ENCODE peak calls at places on chromosomes 4 and X, in eight cellular contexts. One of them, this sample, is unnamed.

GRCh38 chr4:77878176-77878575 is 15.5 kb downstream of the MRPL1 start:
- DNase-seq in pancreas: no peak
- DNase-seq in neural progenitor cell: no peak
- DNase-seq in body of pancreas: no peak
- DNase-seq in endodermal cell: no peak
- DNase-seq in mucosa of descending colon: no peak
- DNase-seq in foreskin keratinocyte: no peak
- DNase-seq in IMR-90: no peak
- DNase-seq in this sample: no peak

GRCh38 chrX:130658310-130658709 is 244.7 kb downstream of the ENOX2 start:
- DNase-seq in mucosa of descending colon: no peak
- DNase-seq in foreskin keratinocyte: no peak
- DNase-seq in neural progenitor cell: no peak
- DNase-seq in IMR-90: no peak
- DNase-seq in endodermal cell: no peak
- DNase-seq in body of pancreas: no peak
- DNase-seq in pancreas: no peak
- DNase-seq in this sample: no peak

GRCh38 chrX:129790146-129790545 is 10.4 kb downstream of the SASH3 start:
- DNase-seq in mucosa of descending colon: no peak
- DNase-seq in IMR-90: no peak
- DNase-seq in neural progenitor cell: no peak
- DNase-seq in pancreas: no peak
- DNase-seq in foreskin keratinocyte: no peak
- DNase-seq in body of pancreas: no peak
- DNase-seq in endodermal cell: no peak
- DNase-seq in this sample: no peak

GRCh38 chr4:42809419-42810084 is 83.0 kb upstream of the GRXCR1 start:
- DNase-seq in endodermal cell: no peak
- DNase-seq in neural progenitor cell: no peak
- DNase-seq in foreskin keratinocyte: no peak
- DNase-seq in pancreas: no peak
- DNase-seq in mucosa of descending colon: no peak
- DNase-seq in body of pancreas: no peak
- DNase-seq in IMR-90: no peak
- DNase-seq in this sample: no peak

GRCh38 chr4:24527371-24527770 is 57.0 kb downstream of the DHX15 start:
- DNase-seq in mucosa of descending colon: no peak
- DNase-seq in endodermal cell: no peak
- DNase-seq in pancreas: no peak
- DNase-seq in body of pancreas: no peak
- DNase-seq in IMR-90: peak; percentile 60
- DNase-seq in foreskin keratinocyte: no peak
- DNase-seq in neural progenitor cell: no peak
- DNase-seq in this sample: no peak

GRCh38 chr4:173169428-173170209 is 1.0 kb downstream of the GALNT7 start:
- DNase-seq in neural progenitor cell: peak; percentile 87
- DNase-seq in IMR-90: peak; percentile 62
- DNase-seq in foreskin keratinocyte: peak; percentile 40
- DNase-seq in body of pancreas: peak; percentile 47
- DNase-seq in endodermal cell: peak; percentile 86
- DNase-seq in pancreas: peak; percentile 82
- DNase-seq in mucosa of descending colon: peak; percentile 83
- DNase-seq in this sample: peak; percentile 63

GRCh38 chrX:139932077-139932900 is 564 bp downstream of the ATP11C start:
- DNase-seq in neural progenitor cell: peak; percentile 77
- DNase-seq in mucosa of descending colon: peak; percentile 74
- DNase-seq in endodermal cell: no peak
- DNase-seq in foreskin keratinocyte: no peak
- DNase-seq in body of pancreas: peak; percentile 32
- DNase-seq in pancreas: peak; percentile 78
- DNase-seq in IMR-90: peak; percentile 26
- DNase-seq in this sample: peak; percentile 29

GRCh38 chr4:129839687-129840086 is 743.7 kb downstream of the C4orf33 start:
- DNase-seq in IMR-90: no peak
- DNase-seq in pancreas: no peak
- DNase-seq in endodermal cell: no peak
- DNase-seq in body of pancreas: no peak
- DNase-seq in neural progenitor cell: no peak
- DNase-seq in foreskin keratinocyte: peak; percentile 59
- DNase-seq in mucosa of descending colon: no peak
- DNase-seq in this sample: no peak

DNA sequence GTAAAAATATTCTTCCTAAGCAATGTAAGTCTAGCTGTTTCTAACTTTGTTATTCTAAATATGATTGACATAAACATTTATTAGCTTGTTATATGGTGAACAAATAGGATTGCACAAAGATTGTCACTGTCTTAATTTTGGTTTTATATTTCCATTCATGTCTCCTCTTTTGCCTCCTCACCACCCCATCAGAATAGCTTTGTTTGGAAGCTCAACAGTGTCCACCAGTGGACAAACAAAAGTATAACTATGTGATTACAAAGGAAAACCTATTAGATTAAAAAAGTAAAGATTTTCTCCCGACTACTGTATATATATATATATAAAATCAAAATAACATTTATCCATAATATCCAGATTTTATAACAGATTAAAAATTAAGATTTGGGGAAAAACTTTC is 468.2 kb downstream of the ZIC3 start:
- DNase-seq in pancreas: no peak
- DNase-seq in endodermal cell: no peak
- DNase-seq in foreskin keratinocyte: no peak
- DNase-seq in neural progenitor cell: peak; percentile 10
- DNase-seq in mucosa of descending colon: no peak
- DNase-seq in IMR-90: no peak
- DNase-seq in body of pancreas: no peak
- DNase-seq in this sample: no peak
- TF ChIP-seq CTCF in pancreas: no peak
- TF ChIP-seq CTCF in endodermal cell: peak; percentile 64
- TF ChIP-seq CTCF in foreskin keratinocyte: no peak
- TF ChIP-seq CTCF in neural progenitor cell: peak; percentile 49
- TF ChIP-seq CTCF in mucosa of descending colon: no peak
- TF ChIP-seq CTCF in IMR-90: no peak
- TF ChIP-seq CTCF in body of pancreas: no peak
- TF ChIP-seq CTCF in this sample: no peak

GRCh38 chr4:10095296-10095991 is 21.2 kb downstream of the WDR1 start:
- DNase-seq in IMR-90: no peak
- DNase-seq in mucosa of descending colon: peak; percentile 65
- DNase-seq in neural progenitor cell: no peak
- DNase-seq in body of pancreas: no peak
- DNase-seq in endodermal cell: no peak
- DNase-seq in foreskin keratinocyte: no peak
- DNase-seq in pancreas: no peak
- DNase-seq in this sample: no peak

GRCh38 chr4:10094841-10095240 is 21.8 kb downstream of the WDR1 start:
- DNase-seq in endodermal cell: no peak
- DNase-seq in mucosa of descending colon: peak; percentile 55
- DNase-seq in neural progenitor cell: no peak
- DNase-seq in IMR-90: no peak
- DNase-seq in body of pancreas: no peak
- DNase-seq in foreskin keratinocyte: no peak
- DNase-seq in pancreas: no peak
- DNase-seq in this sample: no peak

GRCh38 chr4:10097906-10098769 is 18.5 kb downstream of the WDR1 start:
- DNase-seq in endodermal cell: no peak
- DNase-seq in mucosa of descending colon: no peak
- DNase-seq in neural progenitor cell: no peak
- DNase-seq in IMR-90: no peak
- DNase-seq in pancreas: no peak
- DNase-seq in body of pancreas: no peak
- DNase-seq in foreskin keratinocyte: no peak
- DNase-seq in this sample: no peak

GRCh38 chr4:10096976-10097330 is 19.6 kb downstream of the WDR1 start:
- DNase-seq in IMR-90: no peak
- DNase-seq in body of pancreas: no peak
- DNase-seq in endodermal cell: no peak
- DNase-seq in mucosa of descending colon: no peak
- DNase-seq in pancreas: no peak
- DNase-seq in neural progenitor cell: no peak
- DNase-seq in foreskin keratinocyte: no peak
- DNase-seq in this sample: no peak

DNA sequence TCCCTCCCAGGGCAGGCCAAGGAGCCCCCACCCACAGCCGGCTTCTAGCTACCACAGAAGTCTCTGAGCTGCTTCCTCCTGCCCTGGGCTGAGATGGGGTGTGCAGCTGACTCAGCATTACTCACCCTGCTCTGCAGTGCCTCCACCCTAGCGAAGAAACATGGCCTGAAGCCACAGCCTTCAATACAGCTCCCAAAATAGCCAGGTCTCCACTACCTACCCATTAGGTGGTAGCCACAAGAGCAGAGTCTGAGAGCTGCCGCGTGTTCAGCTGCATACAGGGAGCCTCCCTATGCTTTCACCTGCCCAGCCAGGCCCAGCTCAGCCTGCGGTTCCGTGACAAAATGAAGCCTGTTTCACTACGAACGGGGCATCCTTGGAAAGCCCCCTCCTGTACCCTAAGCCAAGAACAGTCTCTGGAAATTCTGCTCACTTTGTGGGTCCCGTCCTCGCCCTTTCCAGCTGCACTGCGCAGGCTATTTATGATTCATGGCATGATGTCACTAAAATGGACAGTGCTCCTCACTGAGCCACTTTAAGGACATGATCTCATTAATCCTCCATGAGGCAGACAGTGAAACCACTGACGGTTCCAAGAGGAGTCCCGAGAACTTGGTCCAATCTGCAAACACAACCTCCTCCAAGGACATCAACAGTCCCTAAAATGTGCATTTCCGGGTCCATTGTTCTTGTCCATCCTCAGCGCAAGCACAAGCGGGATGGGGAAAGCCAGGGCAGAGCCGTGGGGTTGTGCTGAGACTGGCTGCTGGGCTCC is 20.2 kb downstream of the WDR1 start:
- DNase-seq in IMR-90: peak; percentile 94
- DNase-seq in endodermal cell: no peak
- DNase-seq in neural progenitor cell: no peak
- DNase-seq in pancreas: no peak
- DNase-seq in mucosa of descending colon: peak; percentile 83
- DNase-seq in body of pancreas: no peak
- DNase-seq in foreskin keratinocyte: peak; percentile 98
- DNase-seq in this sample: peak; percentile 64
- H3K4me1 ChIP-seq in IMR-90: peaks cover 61% of the 10 kb centered on the region
- H3K4me1 ChIP-seq in endodermal cell: peaks cover 5% of the 10 kb centered on the region
- H3K4me1 ChIP-seq in neural progenitor cell: peaks cover 26% of the 10 kb centered on the region
- H3K4me1 ChIP-seq in pancreas: no peaks in the 10 kb centered on the region
- H3K4me1 ChIP-seq in mucosa of descending colon: peaks cover 44% of the 10 kb centered on the region
- H3K4me1 ChIP-seq in body of pancreas: peaks cover 7% of the 10 kb centered on the region
- H3K4me1 ChIP-seq in foreskin keratinocyte: peaks cover 29% of the 10 kb centered on the region
- H3K4me1 ChIP-seq in this sample: peaks cover 25% of the 10 kb centered on the region

GRCh38 chrX:41293269-41293668 is 40.7 kb upstream of the DDX3X start:
- DNase-seq in IMR-90: no peak
- DNase-seq in body of pancreas: no peak
- DNase-seq in mucosa of descending colon: no peak
- DNase-seq in pancreas: no peak
- DNase-seq in foreskin keratinocyte: no peak
- DNase-seq in neural progenitor cell: peak; percentile 32
- DNase-seq in endodermal cell: peak; percentile 82
- DNase-seq in this sample: no peak
- TF ChIP-seq CTCF in IMR-90: peak; percentile 13
- TF ChIP-seq CTCF in body of pancreas: no peak
- TF ChIP-seq CTCF in mucosa of descending colon: no peak
- TF ChIP-seq CTCF in pancreas: no peak
- TF ChIP-seq CTCF in foreskin keratinocyte: peak; percentile 37
- TF ChIP-seq CTCF in neural progenitor cell: peak; percentile 32
- TF ChIP-seq CTCF in endodermal cell: peak; percentile 70
- TF ChIP-seq CTCF in this sample: no peak

GRCh38 chr4:145828802-145829485 is 109.7 kb downstream of the ZNF827 start:
- DNase-seq in foreskin keratinocyte: no peak
- DNase-seq in neural progenitor cell: no peak
- DNase-seq in pancreas: no peak
- DNase-seq in IMR-90: no peak
- DNase-seq in mucosa of descending colon: no peak
- DNase-seq in body of pancreas: no peak
- DNase-seq in endodermal cell: no peak
- DNase-seq in this sample: no peak
- H3K4me1 ChIP-seq in foreskin keratinocyte: peaks cover 3% of the 10 kb centered on the region
- H3K4me1 ChIP-seq in neural progenitor cell: peaks cover 13% of the 10 kb centered on the region
- H3K4me1 ChIP-seq in pancreas: no peaks in the 10 kb centered on the region
- H3K4me1 ChIP-seq in IMR-90: no peaks in the 10 kb centered on the region
- H3K4me1 ChIP-seq in mucosa of descending colon: no peaks in the 10 kb centered on the region
- H3K4me1 ChIP-seq in body of pancreas: no peaks in the 10 kb centered on the region
- H3K4me1 ChIP-seq in endodermal cell: no peaks in the 10 kb centered on the region
- H3K4me1 ChIP-seq in this sample: peaks cover 3% of the 10 kb centered on the region

GRCh38 chrX:13764765-13765164 is 30.2 kb downstream of the OFD1 start:
- DNase-seq in mucosa of descending colon: no peak
- DNase-seq in foreskin keratinocyte: no peak
- DNase-seq in IMR-90: no peak
- DNase-seq in endodermal cell: peak; percentile 82
- DNase-seq in pancreas: no peak
- DNase-seq in neural progenitor cell: peak; percentile 71
- DNase-seq in body of pancreas: peak; percentile 36
- DNase-seq in this sample: no peak
- TF ChIP-seq CTCF in mucosa of descending colon: no peak
- TF ChIP-seq CTCF in foreskin keratinocyte: peak; percentile 9
- TF ChIP-seq CTCF in IMR-90: no peak
- TF ChIP-seq CTCF in endodermal cell: peak; percentile 72
- TF ChIP-seq CTCF in pancreas: peak; percentile 16
- TF ChIP-seq CTCF in neural progenitor cell: peak; percentile 55
- TF ChIP-seq CTCF in body of pancreas: peak; percentile 24
- TF ChIP-seq CTCF in this sample: no peak

GRCh38 chr4:144578681-144579080 is 67.3 kb upstream of the HHIP start:
- DNase-seq in mucosa of descending colon: no peak
- DNase-seq in neural progenitor cell: no peak
- DNase-seq in pancreas: no peak
- DNase-seq in endodermal cell: no peak
- DNase-seq in body of pancreas: no peak
- DNase-seq in foreskin keratinocyte: peak; percentile 25
- DNase-seq in IMR-90: peak; percentile 35
- DNase-seq in this sample: no peak

GRCh38 chr4:144579411-144580020 is 66.4 kb upstream of the HHIP start:
- DNase-seq in foreskin keratinocyte: peak; percentile 86
- DNase-seq in mucosa of descending colon: no peak
- DNase-seq in pancreas: no peak
- DNase-seq in IMR-90: peak; percentile 71
- DNase-seq in body of pancreas: no peak
- DNase-seq in endodermal cell: no peak
- DNase-seq in neural progenitor cell: no peak
- DNase-seq in this sample: no peak

GRCh38 chr4:144582105-144582850 is 63.7 kb upstream of the HHIP start:
- DNase-seq in IMR-90: peak; percentile 45
- DNase-seq in foreskin keratinocyte: peak; percentile 92
- DNase-seq in neural progenitor cell: no peak
- DNase-seq in body of pancreas: no peak
- DNase-seq in mucosa of descending colon: no peak
- DNase-seq in pancreas: no peak
- DNase-seq in endodermal cell: no peak
- DNase-seq in this sample: no peak

GRCh38 chr4:144582975-144583374 is 63.0 kb upstream of the HHIP start:
- DNase-seq in neural progenitor cell: no peak
- DNase-seq in endodermal cell: no peak
- DNase-seq in pancreas: no peak
- DNase-seq in body of pancreas: no peak
- DNase-seq in mucosa of descending colon: no peak
- DNase-seq in IMR-90: peak; percentile 28
- DNase-seq in foreskin keratinocyte: peak; percentile 23
- DNase-seq in this sample: no peak

GRCh38 chr4:144580421-144580820 is 65.5 kb upstream of the HHIP start:
- DNase-seq in body of pancreas: no peak
- DNase-seq in pancreas: no peak
- DNase-seq in endodermal cell: no peak
- DNase-seq in neural progenitor cell: no peak
- DNase-seq in mucosa of descending colon: no peak
- DNase-seq in IMR-90: no peak
- DNase-seq in foreskin keratinocyte: peak; percentile 39
- DNase-seq in this sample: no peak
- H3K4me1 ChIP-seq in body of pancreas: no peaks in the 10 kb centered on the region
- H3K4me1 ChIP-seq in pancreas: no peaks in the 10 kb centered on the region
- H3K4me1 ChIP-seq in endodermal cell: no peaks in the 10 kb centered on the region
- H3K4me1 ChIP-seq in neural progenitor cell: no peaks in the 10 kb centered on the region
- H3K4me1 ChIP-seq in mucosa of descending colon: peaks cover 10% of the 10 kb centered on the region
- H3K4me1 ChIP-seq in IMR-90: peaks cover 4% of the 10 kb centered on the region
- H3K4me1 ChIP-seq in foreskin keratinocyte: peaks cover 41% of the 10 kb centered on the region
- H3K4me1 ChIP-seq in this sample: peaks cover 1% of the 10 kb centered on the region